ENCODE peak calls at places on chromosomes 12 and 14, in six cellular contexts. J is heart right ventricle, L is foreskin fibroblast, R is omental fat pad, B is lower leg skin, U is AG10803. Y is an unnamed sample.

GRCh38 chr12:113203852-113204760 is 17.2 kb upstream of the TPCN1 start:
- DNase-seq in J (no peak), R (no peak), B (no peak), L (peak), U (peak), Y (no peak)

GRCh38 chr12:54200412-54200811 is 11.6 kb upstream of the SMUG1 start:
- DNase-seq in J (no peak), R (no peak), U (no peak), L (no peak), B (no peak), Y (no peak)

GRCh38 chr12:48979602-48980388 is 1.7 kb downstream of the WNT1 start:
- DNase-seq in R (no peak), L (peak), B (no peak), U (no peak), J (no peak), Y (no peak)

GRCh38 chr12:118727967-118728366 is 253.4 kb upstream of the SRRM4 start:
- DNase-seq in R (no peak), J (no peak), U (no peak), B (no peak), L (no peak), Y (no peak)

GRCh38 chr14:38404100-38404541 is 148.2 kb upstream of the CLEC14A start:
- DNase-seq in U (peak), R (no peak), J (no peak), B (no peak), L (peak), Y (peak)

GRCh38 chr12:111643428-111643826 is 42.3 kb downstream of the BRAP start:
- DNase-seq in U (no peak), B (no peak), R (no peak), L (peak), J (no peak), Y (no peak)

GRCh38 chr12:49671051-49671765 is 36.0 kb downstream of the FMNL3 start:
- DNase-seq in R (no peak), U (no peak), J (no peak), B (no peak), L (no peak), Y (peak)

GRCh38 chr12:62873116-62873825 is 61.7 kb downstream of the PPM1H start:
- DNase-seq in R (no peak), B (no peak), L (no peak), J (no peak), U (no peak), Y (no peak)

GRCh38 chr12:56193025-56193578 is 3.8 kb upstream of the SMARCC2 start:
- DNase-seq in L (peak), J (no peak), U (peak), R (peak), B (peak), Y (peak)

GRCh38 chr14:29805415-29806123 is 122.1 kb downstream of the PRKD1 start:
- DNase-seq in U (peak), L (peak), J (peak), B (peak), R (peak), Y (peak)

GRCh38 chr12:16350682-16351081 is 3.2 kb downstream of the MGST1 start:
- DNase-seq in L (peak), J (peak), B (peak), R (no peak), U (peak), Y (peak)

GRCh38 chr14:52020866-52021717 is 31.7 kb downstream of the RTRAF start:
- DNase-seq in B (no peak), R (no peak), L (no peak), U (no peak), J (no peak), Y (no peak)

GRCh38 chr12:130711751-130712150 is 4.3 kb downstream of the RIMBP2 start:
- DNase-seq in L (no peak), U (no peak), R (no peak), B (no peak), J (no peak), Y (no peak)

GRCh38 chr14:75577724-75578098 is 709 bp upstream of the FLVCR2 start:
- DNase-seq in L (peak), B (peak), R (peak), U (peak), J (peak), Y (peak)

GRCh38 chr14:100025111-100025510 is 40.1 kb upstream of the EVL start:
- DNase-seq in J (no peak), L (peak), U (peak), R (no peak), B (no peak), Y (peak)

GRCh38 chr14:61501714-61502458 is 180.5 kb downstream of the PRKCH start:
- DNase-seq in J (no peak), B (no peak), U (no peak), R (no peak), L (no peak), Y (no peak)

GRCh38 chr12:93115646-93116045 is 186.6 kb upstream of the EEA1 start:
- DNase-seq in R (no peak), B (no peak), L (peak), J (no peak), U (peak), Y (no peak)

GRCh38 chr12:22787557-22787956 is 162.6 kb downstream of the ETNK1 start:
- DNase-seq in R (no peak), B (no peak), U (no peak), J (no peak), L (no peak), Y (no peak)

GRCh38 chr12:116466536-116466935 is 92.6 kb upstream of the MAP1LC3B2 start:
- DNase-seq in R (no peak), J (no peak), B (no peak), L (no peak), U (peak), Y (no peak)

GRCh38 chr12:80058586-80058985 is 40.8 kb upstream of the OTOGL start:
- DNase-seq in J (no peak), B (no peak), L (peak), U (no peak), R (no peak), Y (no peak)

GRCh38 chr12:75865315-75865714 is 166.3 kb downstream of the PHLDA1 start:
- DNase-seq in J (no peak), U (no peak), B (no peak), L (no peak), R (no peak), Y (no peak)

GRCh38 chr12:59929091-59929490 is 333.3 kb downstream of the SLC16A7 start:
- DNase-seq in R (no peak), U (peak), J (no peak), L (peak), B (no peak), Y (peak)

GRCh38 chr12:90816353-90817089 is 138.5 kb downstream of the CCER1 start:
- DNase-seq in J (no peak), L (peak), R (no peak), B (no peak), U (no peak), Y (peak)

GRCh38 chr12:113194971-113195391 is 9.5 kb downstream of the RITA1 start:
- DNase-seq in R (no peak), J (no peak), U (peak), B (no peak), L (peak), Y (no peak)

DNA sequence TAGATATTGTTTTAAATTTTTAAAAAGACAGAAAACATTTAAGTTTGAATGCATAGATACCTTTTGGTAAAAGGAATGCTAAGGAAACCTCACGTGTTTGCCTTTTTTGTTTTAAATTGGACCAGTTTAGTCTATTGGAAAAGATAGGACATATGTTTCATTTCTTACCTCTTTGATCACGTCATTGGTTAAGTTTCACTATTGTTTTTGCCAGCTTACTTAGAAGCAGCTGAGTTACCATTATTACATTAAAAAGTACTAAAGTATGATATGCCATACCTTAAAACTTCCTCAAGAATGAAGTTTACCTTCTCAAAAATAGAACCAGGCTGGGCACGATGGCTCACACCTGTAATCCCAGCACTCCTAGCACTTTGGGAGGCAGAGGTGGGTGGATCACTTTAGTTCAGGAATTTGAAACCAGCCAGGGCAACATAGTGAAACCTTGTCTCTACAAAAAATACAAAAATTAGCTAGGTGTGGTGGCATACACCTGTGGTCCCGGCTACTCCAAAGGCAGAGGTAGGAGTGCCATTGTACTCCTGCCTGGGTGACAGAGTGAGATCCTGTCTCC is 54.4 kb downstream of the SRGAP1 start:
- DNase-seq in B (no peak), L (no peak), U (no peak), J (no peak), R (no peak), Y (no peak)
- TF ChIP-seq CTCF in B (no peak), L (no peak), U (no peak), J (no peak), R (no peak), Y (no peak)

GRCh38 chr12:81987351-81987750 is 228.2 kb upstream of the PPFIA2 start:
- DNase-seq in U (no peak), L (no peak), R (no peak), B (no peak), J (no peak), Y (no peak)

GRCh38 chr12:81991868-81992267 is 232.7 kb upstream of the PPFIA2 start:
- DNase-seq in U (no peak), J (no peak), R (no peak), L (no peak), B (no peak), Y (no peak)

DNA sequence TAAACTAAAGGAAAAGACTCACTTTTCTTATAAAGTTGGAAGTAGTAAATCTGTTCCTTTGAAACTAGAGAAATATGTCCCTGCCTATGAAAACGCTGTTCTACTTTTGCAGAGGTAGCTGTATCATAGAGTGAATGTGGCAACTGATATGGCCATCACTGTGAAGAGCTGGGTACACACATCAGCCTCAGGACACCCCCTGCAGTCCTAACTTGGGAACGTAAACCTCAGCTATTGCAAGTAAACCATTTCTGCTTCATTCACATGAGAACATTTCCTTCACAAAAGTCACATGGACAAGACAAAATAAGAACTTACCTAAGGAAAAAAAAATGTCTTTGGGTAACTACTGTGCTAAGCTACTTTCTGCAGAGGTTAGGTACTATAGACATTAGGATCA is 233.3 kb upstream of the PPFIA2 start:
- DNase-seq in B (no peak), L (no peak), U (no peak), J (no peak), R (no peak), Y (peak)
- TF ChIP-seq CTCF in B (no peak), L (no peak), U (peak), J (no peak), R (no peak), Y (peak)

DNA sequence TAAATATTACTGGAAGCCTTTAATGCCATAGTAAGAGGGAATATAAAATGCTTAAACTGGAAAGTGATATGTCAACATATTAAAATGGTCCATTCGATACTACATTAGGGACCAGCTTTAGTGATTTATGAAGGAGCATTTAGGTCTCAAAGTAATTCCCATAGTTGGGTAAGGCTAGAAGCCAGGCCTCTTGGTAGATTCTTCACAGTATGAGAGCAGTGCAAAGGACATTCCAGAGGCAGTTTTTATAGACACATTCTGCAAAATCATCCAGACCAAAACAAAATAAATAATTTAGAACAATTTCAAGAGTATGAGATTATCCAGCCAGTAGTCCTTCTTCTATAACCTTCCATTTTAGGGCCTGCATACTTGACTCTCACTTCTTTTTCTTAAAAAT is 142.6 kb upstream of the PDZRN4 start:
- DNase-seq in B (no peak), L (no peak), U (no peak), R (no peak), J (no peak), Y (no peak)
- TF ChIP-seq CTCF in B (no peak), L (no peak), U (no peak), R (no peak), J (no peak), Y (no peak)

DNA sequence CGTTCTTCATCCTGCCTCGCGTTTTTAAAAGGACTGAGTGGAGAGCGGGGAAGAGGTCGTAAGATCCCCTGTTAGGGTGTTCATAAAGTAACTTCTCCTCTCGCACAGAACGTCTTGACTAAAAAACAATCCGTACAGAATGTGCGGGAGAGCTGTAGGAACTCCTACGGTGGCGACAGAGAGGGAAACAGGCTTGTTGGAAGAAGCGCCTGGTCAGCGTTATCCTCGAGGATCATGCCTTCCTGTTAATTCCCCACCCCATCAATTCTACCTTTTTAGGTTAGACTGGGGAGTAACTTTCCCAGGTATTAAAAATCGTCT is 395 bp upstream of the WASHC4 start:
- DNase-seq in U (peak), R (no peak), B (no peak), J (no peak), L (peak), Y (peak)
- TF ChIP-seq CTCF in U (no peak), R (no peak), B (no peak), J (no peak), L (no peak), Y (no peak)

DNA sequence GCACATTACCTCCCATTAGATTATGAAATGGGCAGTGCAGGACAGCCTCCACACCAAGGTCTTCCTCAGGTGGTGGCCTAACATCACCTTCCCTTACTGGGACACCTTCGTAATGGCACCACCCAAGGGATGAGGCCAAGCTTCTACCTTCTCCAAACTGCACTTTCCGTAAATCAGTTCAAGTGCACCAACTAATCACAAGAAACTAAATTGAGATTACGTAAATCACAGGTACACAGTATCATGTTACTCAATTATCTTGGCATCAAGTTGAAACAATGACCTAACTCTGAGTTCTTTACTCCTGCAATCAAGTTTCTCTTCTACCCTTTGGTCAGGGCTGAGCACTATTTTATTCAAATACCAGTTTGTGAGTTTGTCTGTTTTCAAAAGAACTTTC is 13.8 kb downstream of the SLC41A2 start:
- DNase-seq in U (no peak), R (no peak), L (no peak), B (no peak), J (no peak), Y (peak)
- TF ChIP-seq CTCF in U (no peak), R (no peak), L (no peak), B (no peak), J (no peak), Y (no peak)

DNA sequence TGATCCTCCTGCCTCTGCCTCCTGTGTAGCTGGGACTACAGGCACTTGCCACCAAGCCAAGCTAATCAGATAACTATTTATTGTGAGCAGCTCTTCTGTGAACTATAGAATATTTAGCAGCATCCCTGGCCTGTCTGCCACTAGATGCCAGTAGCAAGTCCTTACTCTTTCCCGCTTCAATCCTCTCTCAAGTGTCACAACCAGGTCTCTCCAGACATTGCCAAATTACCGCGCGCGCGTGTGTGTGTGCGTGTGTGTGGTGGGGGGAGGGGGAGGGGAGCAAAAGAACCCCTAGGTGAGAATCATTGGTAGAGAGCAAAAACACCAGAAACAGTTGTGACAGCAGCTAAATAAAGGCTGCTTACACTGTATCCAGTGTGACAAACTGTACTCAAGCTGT is 49.9 kb downstream of the PPP2R5E start:
- DNase-seq in J (no peak), U (peak), B (no peak), R (no peak), L (peak), Y (peak)
- TF ChIP-seq CTCF in J (no peak), U (peak), B (no peak), R (no peak), L (peak), Y (peak)

Y was measured in bronchial epithelial cell.